ENCODE peak calls at places on chromosomes 5 and 9, in ten cellular contexts. One of them, this sample, is unnamed.

GRCh38 chr5:25095261-25095660 is 450.5 kb upstream of the CDH10 start:
- ATAC-seq in CD4-positive, alpha-beta T cell: no peak
- ATAC-seq in heart left ventricle: no peak
- ATAC-seq in aorta: no peak
- ATAC-seq in left colon: no peak
- ATAC-seq in activated T-cell treated with anti-CD3 and anti-CD28 coated beads, Interleukin-2, amount 50 U/mL, for 72 hours: no peak
- ATAC-seq in pancreas: no peak
- ATAC-seq in foreskin keratinocyte: no peak
- ATAC-seq in lower lobe of right lung: no peak
- ATAC-seq in activated naive CD8-positive, alpha-beta T cell treated with anti-CD3 and anti-CD28 coated beads, Interleukin-2, amount 50 U/mL, for 24 hours: no peak
- ATAC-seq in this sample: no peak

GRCh38 chr9:133468374-133468773 is 8.6 kb downstream of the CACFD1 start:
- ATAC-seq in CD4-positive, alpha-beta T cell: no peak
- ATAC-seq in heart left ventricle: no peak
- ATAC-seq in aorta: no peak
- ATAC-seq in left colon: no peak
- ATAC-seq in activated T-cell treated with anti-CD3 and anti-CD28 coated beads, Interleukin-2, amount 50 U/mL, for 72 hours: no peak
- ATAC-seq in pancreas: no peak
- ATAC-seq in foreskin keratinocyte: no peak
- ATAC-seq in lower lobe of right lung: no peak
- ATAC-seq in activated naive CD8-positive, alpha-beta T cell treated with anti-CD3 and anti-CD28 coated beads, Interleukin-2, amount 50 U/mL, for 24 hours: no peak
- ATAC-seq in this sample: peak; percentile 4

GRCh38 chr5:113520429-113520828 is 6.9 kb downstream of the YTHDC2 start:
- ATAC-seq in CD4-positive, alpha-beta T cell: no peak
- ATAC-seq in heart left ventricle: no peak
- ATAC-seq in aorta: no peak
- ATAC-seq in left colon: no peak
- ATAC-seq in activated T-cell treated with anti-CD3 and anti-CD28 coated beads, Interleukin-2, amount 50 U/mL, for 72 hours: peak; percentile 97
- ATAC-seq in pancreas: no peak
- ATAC-seq in foreskin keratinocyte: peak; percentile 74
- ATAC-seq in lower lobe of right lung: no peak
- ATAC-seq in activated naive CD8-positive, alpha-beta T cell treated with anti-CD3 and anti-CD28 coated beads, Interleukin-2, amount 50 U/mL, for 24 hours: peak; percentile 97
- ATAC-seq in this sample: peak; percentile 71

GRCh38 chr5:109951758-109952157 is 262.0 kb downstream of the MAN2A1 start:
- ATAC-seq in CD4-positive, alpha-beta T cell: no peak
- ATAC-seq in heart left ventricle: no peak
- ATAC-seq in aorta: no peak
- ATAC-seq in left colon: no peak
- ATAC-seq in activated T-cell treated with anti-CD3 and anti-CD28 coated beads, Interleukin-2, amount 50 U/mL, for 72 hours: no peak
- ATAC-seq in pancreas: no peak
- ATAC-seq in foreskin keratinocyte: no peak
- ATAC-seq in lower lobe of right lung: no peak
- ATAC-seq in activated naive CD8-positive, alpha-beta T cell treated with anti-CD3 and anti-CD28 coated beads, Interleukin-2, amount 50 U/mL, for 24 hours: no peak
- ATAC-seq in this sample: no peak

GRCh38 chr9:92299116-92299515 is 5.6 kb upstream of the IARS1 start:
- ATAC-seq in CD4-positive, alpha-beta T cell: no peak
- ATAC-seq in heart left ventricle: no peak
- ATAC-seq in aorta: no peak
- ATAC-seq in left colon: no peak
- ATAC-seq in activated T-cell treated with anti-CD3 and anti-CD28 coated beads, Interleukin-2, amount 50 U/mL, for 72 hours: no peak
- ATAC-seq in pancreas: no peak
- ATAC-seq in foreskin keratinocyte: no peak
- ATAC-seq in lower lobe of right lung: no peak
- ATAC-seq in activated naive CD8-positive, alpha-beta T cell treated with anti-CD3 and anti-CD28 coated beads, Interleukin-2, amount 50 U/mL, for 24 hours: no peak
- ATAC-seq in this sample: peak; percentile 78

GRCh38 chr9:78811562-78812276 is 514.8 kb downstream of the PSAT1 start:
- ATAC-seq in CD4-positive, alpha-beta T cell: no peak
- ATAC-seq in heart left ventricle: no peak
- ATAC-seq in aorta: no peak
- ATAC-seq in left colon: no peak
- ATAC-seq in activated T-cell treated with anti-CD3 and anti-CD28 coated beads, Interleukin-2, amount 50 U/mL, for 72 hours: no peak
- ATAC-seq in pancreas: no peak
- ATAC-seq in foreskin keratinocyte: peak; percentile 89
- ATAC-seq in lower lobe of right lung: no peak
- ATAC-seq in activated naive CD8-positive, alpha-beta T cell treated with anti-CD3 and anti-CD28 coated beads, Interleukin-2, amount 50 U/mL, for 24 hours: no peak
- ATAC-seq in this sample: no peak

GRCh38 chr9:4375424-4376195 is 75.7 kb upstream of the GLIS3 start:
- ATAC-seq in CD4-positive, alpha-beta T cell: no peak
- ATAC-seq in heart left ventricle: peak; percentile 41
- ATAC-seq in aorta: no peak
- ATAC-seq in left colon: peak; percentile 51
- ATAC-seq in activated T-cell treated with anti-CD3 and anti-CD28 coated beads, Interleukin-2, amount 50 U/mL, for 72 hours: peak; percentile 53
- ATAC-seq in pancreas: peak; percentile 66
- ATAC-seq in foreskin keratinocyte: peak; percentile 54
- ATAC-seq in lower lobe of right lung: no peak
- ATAC-seq in activated naive CD8-positive, alpha-beta T cell treated with anti-CD3 and anti-CD28 coated beads, Interleukin-2, amount 50 U/mL, for 24 hours: no peak
- ATAC-seq in this sample: no peak

GRCh38 chr5:172093965-172094364 is 87.5 kb upstream of the FBXW11 start:
- ATAC-seq in CD4-positive, alpha-beta T cell: no peak
- ATAC-seq in heart left ventricle: peak; percentile 82
- ATAC-seq in aorta: no peak
- ATAC-seq in left colon: no peak
- ATAC-seq in activated T-cell treated with anti-CD3 and anti-CD28 coated beads, Interleukin-2, amount 50 U/mL, for 72 hours: no peak
- ATAC-seq in pancreas: no peak
- ATAC-seq in foreskin keratinocyte: no peak
- ATAC-seq in lower lobe of right lung: peak; percentile 30
- ATAC-seq in activated naive CD8-positive, alpha-beta T cell treated with anti-CD3 and anti-CD28 coated beads, Interleukin-2, amount 50 U/mL, for 24 hours: no peak
- ATAC-seq in this sample: no peak

GRCh38 chr5:136199408-136199807 is 6.4 kb upstream of the SMIM32 start:
- ATAC-seq in CD4-positive, alpha-beta T cell: no peak
- ATAC-seq in heart left ventricle: no peak
- ATAC-seq in aorta: no peak
- ATAC-seq in left colon: no peak
- ATAC-seq in activated T-cell treated with anti-CD3 and anti-CD28 coated beads, Interleukin-2, amount 50 U/mL, for 72 hours: no peak
- ATAC-seq in pancreas: no peak
- ATAC-seq in foreskin keratinocyte: no peak
- ATAC-seq in lower lobe of right lung: no peak
- ATAC-seq in activated naive CD8-positive, alpha-beta T cell treated with anti-CD3 and anti-CD28 coated beads, Interleukin-2, amount 50 U/mL, for 24 hours: no peak
- ATAC-seq in this sample: no peak

GRCh38 chr9:19372576-19372975 is 7.5 kb downstream of the RPS6 start:
- ATAC-seq in CD4-positive, alpha-beta T cell: no peak
- ATAC-seq in heart left ventricle: no peak
- ATAC-seq in aorta: no peak
- ATAC-seq in left colon: no peak
- ATAC-seq in activated T-cell treated with anti-CD3 and anti-CD28 coated beads, Interleukin-2, amount 50 U/mL, for 72 hours: peak; percentile 33
- ATAC-seq in pancreas: no peak
- ATAC-seq in foreskin keratinocyte: no peak
- ATAC-seq in lower lobe of right lung: no peak
- ATAC-seq in activated naive CD8-positive, alpha-beta T cell treated with anti-CD3 and anti-CD28 coated beads, Interleukin-2, amount 50 U/mL, for 24 hours: no peak
- ATAC-seq in this sample: no peak

GRCh38 chr5:50441479-50441815 is 359 bp upstream of the EMB start:
- ATAC-seq in CD4-positive, alpha-beta T cell: peak; percentile 21
- ATAC-seq in heart left ventricle: no peak
- ATAC-seq in aorta: no peak
- ATAC-seq in left colon: no peak
- ATAC-seq in activated T-cell treated with anti-CD3 and anti-CD28 coated beads, Interleukin-2, amount 50 U/mL, for 72 hours: no peak
- ATAC-seq in pancreas: no peak
- ATAC-seq in foreskin keratinocyte: no peak
- ATAC-seq in lower lobe of right lung: peak; percentile 4
- ATAC-seq in activated naive CD8-positive, alpha-beta T cell treated with anti-CD3 and anti-CD28 coated beads, Interleukin-2, amount 50 U/mL, for 24 hours: no peak
- ATAC-seq in this sample: no peak

GRCh38 chr9:108093773-108094675 is 604.5 kb upstream of the KLF4 start:
- ATAC-seq in CD4-positive, alpha-beta T cell: no peak
- ATAC-seq in heart left ventricle: peak; percentile 24
- ATAC-seq in aorta: no peak
- ATAC-seq in left colon: peak; percentile 95
- ATAC-seq in activated T-cell treated with anti-CD3 and anti-CD28 coated beads, Interleukin-2, amount 50 U/mL, for 72 hours: no peak
- ATAC-seq in pancreas: peak; percentile 76
- ATAC-seq in foreskin keratinocyte: peak; percentile 92
- ATAC-seq in lower lobe of right lung: no peak
- ATAC-seq in activated naive CD8-positive, alpha-beta T cell treated with anti-CD3 and anti-CD28 coated beads, Interleukin-2, amount 50 U/mL, for 24 hours: no peak
- ATAC-seq in this sample: no peak

GRCh38 chr5:16673241-16673998 is 56.6 kb upstream of the RETREG1 start:
- ATAC-seq in CD4-positive, alpha-beta T cell: peak; percentile 82
- ATAC-seq in heart left ventricle: no peak
- ATAC-seq in aorta: no peak
- ATAC-seq in left colon: peak; percentile 63
- ATAC-seq in activated T-cell treated with anti-CD3 and anti-CD28 coated beads, Interleukin-2, amount 50 U/mL, for 72 hours: peak; percentile 53
- ATAC-seq in pancreas: peak; percentile 13
- ATAC-seq in foreskin keratinocyte: no peak
- ATAC-seq in lower lobe of right lung: no peak
- ATAC-seq in activated naive CD8-positive, alpha-beta T cell treated with anti-CD3 and anti-CD28 coated beads, Interleukin-2, amount 50 U/mL, for 24 hours: no peak
- ATAC-seq in this sample: no peak

GRCh38 chr9:4081549-4081895 is 218.3 kb downstream of the GLIS3 start:
- ATAC-seq in CD4-positive, alpha-beta T cell: no peak
- ATAC-seq in heart left ventricle: no peak
- ATAC-seq in aorta: no peak
- ATAC-seq in left colon: no peak
- ATAC-seq in activated T-cell treated with anti-CD3 and anti-CD28 coated beads, Interleukin-2, amount 50 U/mL, for 72 hours: no peak
- ATAC-seq in pancreas: no peak
- ATAC-seq in foreskin keratinocyte: no peak
- ATAC-seq in lower lobe of right lung: no peak
- ATAC-seq in activated naive CD8-positive, alpha-beta T cell treated with anti-CD3 and anti-CD28 coated beads, Interleukin-2, amount 50 U/mL, for 24 hours: no peak
- ATAC-seq in this sample: no peak

This sample was measured in stimulated activated memory B cell treated with anti-CD40 and anti-IgM and Interleukin-4, amounts not matched to agents 10 μg/mL and 1 μg/mL and 100 μg/mL, for 72 hours.